ENCODE peak calls at places on chromosomes 12 and 14, in five cellular contexts. One of them, this sample, is unnamed.

GRCh38 chr14:102058146-102058545 is 28.7 kb downstream of the HSP90AA1 start:
- DNase-seq in IMR-90: no peak
- DNase-seq in SK-N-SH: no peak
- DNase-seq in adipocyte: no peak
- DNase-seq in fibroblast of lung: no peak
- DNase-seq in this sample: no peak

GRCh38 chr14:29236848-29237247 is 470.3 kb downstream of the FOXG1 start:
- DNase-seq in IMR-90: peak; percentile 92
- DNase-seq in SK-N-SH: no peak
- DNase-seq in adipocyte: peak; percentile 83
- DNase-seq in fibroblast of lung: peak; percentile 86
- DNase-seq in this sample: no peak

GRCh38 chr12:64088431-64089349 is 133.4 kb downstream of the KICS2 start:
- DNase-seq in IMR-90: peak; percentile 97
- DNase-seq in SK-N-SH: peak; percentile 37
- DNase-seq in adipocyte: peak; percentile 89
- DNase-seq in fibroblast of lung: peak; percentile 92
- DNase-seq in this sample: no peak

GRCh38 chr12:468671-469389 is 9.1 kb downstream of the B4GALNT3 start:
- DNase-seq in IMR-90: peak; percentile 26
- DNase-seq in SK-N-SH: no peak
- DNase-seq in adipocyte: peak; percentile 42
- DNase-seq in fibroblast of lung: no peak
- DNase-seq in this sample: no peak

GRCh38 chr12:49264466-49264872 is 413 bp upstream of the TUBA1C start:
- DNase-seq in IMR-90: no peak
- DNase-seq in SK-N-SH: no peak
- DNase-seq in adipocyte: peak; percentile 69
- DNase-seq in fibroblast of lung: no peak
- DNase-seq in this sample: peak; percentile 69

GRCh38 chr12:8860165-8860961 is 37.9 kb downstream of the A2ML1 start:
- DNase-seq in IMR-90: peak; percentile 54
- DNase-seq in SK-N-SH: peak; percentile 33
- DNase-seq in adipocyte: peak; percentile 65
- DNase-seq in fibroblast of lung: peak; percentile 67
- DNase-seq in this sample: peak; percentile 79

GRCh38 chr14:81219821-81220487 is 805 bp downstream of the GTF2A1 start:
- DNase-seq in IMR-90: peak; percentile 7
- DNase-seq in SK-N-SH: peak; percentile 61
- DNase-seq in adipocyte: peak; percentile 73
- DNase-seq in fibroblast of lung: no peak
- DNase-seq in this sample: peak; percentile 90

GRCh38 chr12:119727600-119728436 is 59.9 kb downstream of the PRKAB1 start:
- DNase-seq in IMR-90: no peak
- DNase-seq in SK-N-SH: no peak
- DNase-seq in adipocyte: no peak
- DNase-seq in fibroblast of lung: no peak
- DNase-seq in this sample: no peak

GRCh38 chr12:40107803-40108620 is 2.1 kb upstream of the SLC2A13 start:
- DNase-seq in IMR-90: no peak
- DNase-seq in SK-N-SH: no peak
- DNase-seq in adipocyte: no peak
- DNase-seq in fibroblast of lung: no peak
- DNase-seq in this sample: no peak

GRCh38 chr12:7788316-7788689 is 899 bp upstream of the NANOG start:
- DNase-seq in IMR-90: no peak
- DNase-seq in SK-N-SH: no peak
- DNase-seq in adipocyte: no peak
- DNase-seq in fibroblast of lung: no peak
- DNase-seq in this sample: no peak

GRCh38 chr12:119574255-119574654 is 19.3 kb upstream of the TMEM233 start:
- DNase-seq in IMR-90: no peak
- DNase-seq in SK-N-SH: no peak
- DNase-seq in adipocyte: no peak
- DNase-seq in fibroblast of lung: no peak
- DNase-seq in this sample: no peak

GRCh38 chr14:74569826-74570591 is 42.0 kb downstream of the LTBP2 start:
- DNase-seq in IMR-90: peak; percentile 21
- DNase-seq in SK-N-SH: no peak
- DNase-seq in adipocyte: peak; percentile 64
- DNase-seq in fibroblast of lung: peak; percentile 76
- DNase-seq in this sample: no peak

GRCh38 chr12:120639771-120640721 is at the start of gene CABP1:
- DNase-seq in IMR-90: no peak
- DNase-seq in SK-N-SH: peak; percentile 85
- DNase-seq in adipocyte: peak; percentile 17
- DNase-seq in fibroblast of lung: no peak
- DNase-seq in this sample: peak; percentile 83

GRCh38 chr12:10562306-10562933 is 51.0 kb downstream of the MAGOHB start:
- DNase-seq in IMR-90: peak; percentile 54
- DNase-seq in SK-N-SH: peak; percentile 20
- DNase-seq in adipocyte: peak; percentile 78
- DNase-seq in fibroblast of lung: peak; percentile 73
- DNase-seq in this sample: peak; percentile 78

GRCh38 chr14:80653951-80654350 is 287.6 kb downstream of the CEP128 start:
- DNase-seq in IMR-90: peak; percentile 16
- DNase-seq in SK-N-SH: no peak
- DNase-seq in adipocyte: no peak
- DNase-seq in fibroblast of lung: no peak
- DNase-seq in this sample: no peak

GRCh38 chr12:89862511-89863331 is 154.1 kb upstream of the ATP2B1 start:
- DNase-seq in IMR-90: no peak
- DNase-seq in SK-N-SH: no peak
- DNase-seq in adipocyte: peak; percentile 25
- DNase-seq in fibroblast of lung: peak; percentile 14
- DNase-seq in this sample: peak; percentile 84

GRCh38 chr12:123916729-123917128 is 55.9 kb downstream of the CCDC92 start:
- DNase-seq in IMR-90: peak; percentile 27
- DNase-seq in SK-N-SH: no peak
- DNase-seq in adipocyte: no peak
- DNase-seq in fibroblast of lung: no peak
- DNase-seq in this sample: no peak

GRCh38 chr14:91780452-91780851 is 48.6 kb upstream of the CATSPERB start:
- DNase-seq in IMR-90: no peak
- DNase-seq in SK-N-SH: no peak
- DNase-seq in adipocyte: no peak
- DNase-seq in fibroblast of lung: peak; percentile 8
- DNase-seq in this sample: no peak

GRCh38 chr14:97592341-97592980 is 795.3 kb downstream of the VRK1 start:
- DNase-seq in IMR-90: no peak
- DNase-seq in SK-N-SH: no peak
- DNase-seq in adipocyte: no peak
- DNase-seq in fibroblast of lung: no peak
- DNase-seq in this sample: no peak

GRCh38 chr12:118187746-118188390 is 51.9 kb downstream of the PEBP1 start:
- DNase-seq in IMR-90: no peak
- DNase-seq in SK-N-SH: peak; percentile 30
- DNase-seq in adipocyte: no peak
- DNase-seq in fibroblast of lung: peak; percentile 18
- DNase-seq in this sample: no peak

GRCh38 chr12:96250119-96250685 is 56.0 kb downstream of the ELK3 start:
- DNase-seq in IMR-90: no peak
- DNase-seq in SK-N-SH: no peak
- DNase-seq in adipocyte: no peak
- DNase-seq in fibroblast of lung: no peak
- DNase-seq in this sample: no peak
- H3K9ac ChIP-seq in IMR-90: no peak overlapping the region
- H3K9ac ChIP-seq in SK-N-SH: no peak overlapping the region
- H3K9ac ChIP-seq in adipocyte: no peak overlapping the region
- H3K9ac ChIP-seq in fibroblast of lung: no peak overlapping the region
- H3K9ac ChIP-seq in this sample: no peak overlapping the region

DNA sequence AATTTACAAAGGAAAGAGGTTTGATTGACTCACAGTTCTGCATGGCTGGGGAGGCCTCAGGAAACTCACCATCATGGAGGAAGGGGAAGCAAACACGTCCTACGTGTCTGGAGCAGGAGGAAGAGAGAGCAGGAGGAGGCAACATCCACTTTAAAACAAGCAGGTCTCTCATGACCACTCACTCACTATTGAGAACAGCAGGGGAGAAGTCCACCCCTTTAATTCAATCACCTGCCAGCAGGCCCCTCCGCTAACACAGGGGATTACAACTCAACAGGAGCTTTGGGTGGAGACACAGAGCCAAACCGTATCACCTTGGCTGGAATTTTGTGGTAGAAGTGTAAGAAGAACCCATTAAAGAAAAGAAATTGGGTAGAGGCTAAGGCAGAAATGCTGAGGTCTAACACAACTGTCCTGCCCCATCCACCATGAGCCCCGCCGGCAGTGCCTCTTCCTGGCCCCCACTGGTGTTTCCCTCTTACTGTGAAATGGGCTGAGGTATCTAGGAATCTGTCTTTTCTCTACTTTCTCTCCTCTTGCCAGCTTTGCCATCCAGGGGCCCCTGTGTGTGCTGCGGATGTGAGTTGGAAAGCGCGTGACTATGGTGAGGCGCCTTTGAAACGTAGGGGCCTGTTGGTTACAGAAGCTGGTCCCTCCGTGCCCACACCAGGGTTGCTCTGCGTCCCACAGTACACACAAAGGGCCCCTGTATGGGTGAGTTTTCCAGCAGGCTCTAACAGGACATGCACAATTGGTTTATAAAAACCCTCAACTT is 108.0 kb upstream of the TMEM132D start:
- DNase-seq in IMR-90: no peak
- DNase-seq in SK-N-SH: no peak
- DNase-seq in adipocyte: no peak
- DNase-seq in fibroblast of lung: no peak
- DNase-seq in this sample: no peak
- H3K9me3 ChIP-seq in IMR-90: peaks cover 42% of the 10 kb centered on the region
- H3K9me3 ChIP-seq in SK-N-SH: no peaks in the 10 kb centered on the region
- H3K9me3 ChIP-seq in adipocyte: no peaks in the 10 kb centered on the region
- H3K9me3 ChIP-seq in fibroblast of lung: no peaks in the 10 kb centered on the region
- H3K9me3 ChIP-seq in this sample: no peaks in the 10 kb centered on the region

GRCh38 chr12:65896743-65897142 is 72.5 kb downstream of the HMGA2 start:
- DNase-seq in IMR-90: no peak
- DNase-seq in SK-N-SH: no peak
- DNase-seq in adipocyte: peak; percentile 23
- DNase-seq in fibroblast of lung: no peak
- DNase-seq in this sample: no peak
- H3K9ac ChIP-seq in IMR-90: no peak overlapping the region
- H3K9ac ChIP-seq in SK-N-SH: peak overlapping the region; percentile 90
- H3K9ac ChIP-seq in adipocyte: peak overlapping the region; percentile 40
- H3K9ac ChIP-seq in fibroblast of lung: no peak overlapping the region
- H3K9ac ChIP-seq in this sample: no peak overlapping the region

DNA sequence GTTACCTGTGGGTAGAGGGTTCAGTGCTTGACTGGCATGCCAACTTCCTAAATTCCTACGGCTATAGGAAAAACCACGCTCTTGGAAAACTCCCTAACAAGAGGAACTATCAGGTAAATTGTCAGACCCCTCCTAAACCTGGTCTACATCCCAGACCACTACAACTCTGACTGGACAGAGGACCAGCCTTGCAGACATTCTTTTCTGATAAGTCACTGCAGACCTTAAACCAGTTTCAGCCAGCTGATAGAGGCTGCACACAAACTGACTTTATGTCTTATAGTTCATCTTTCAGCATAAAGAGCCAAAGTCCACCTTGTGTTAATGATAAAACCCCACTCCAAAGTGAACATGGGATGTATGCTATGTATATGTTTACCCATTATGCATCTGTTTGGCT is 166.5 kb downstream of the KTN1 start:
- DNase-seq in IMR-90: peak; percentile 29
- DNase-seq in SK-N-SH: no peak
- DNase-seq in adipocyte: no peak
- DNase-seq in fibroblast of lung: no peak
- DNase-seq in this sample: no peak
- H3K9me3 ChIP-seq in IMR-90: no peaks in the 10 kb centered on the region
- H3K9me3 ChIP-seq in SK-N-SH: no peaks in the 10 kb centered on the region
- H3K9me3 ChIP-seq in adipocyte: no peaks in the 10 kb centered on the region
- H3K9me3 ChIP-seq in fibroblast of lung: no peaks in the 10 kb centered on the region
- H3K9me3 ChIP-seq in this sample: no peaks in the 10 kb centered on the region

DNA sequence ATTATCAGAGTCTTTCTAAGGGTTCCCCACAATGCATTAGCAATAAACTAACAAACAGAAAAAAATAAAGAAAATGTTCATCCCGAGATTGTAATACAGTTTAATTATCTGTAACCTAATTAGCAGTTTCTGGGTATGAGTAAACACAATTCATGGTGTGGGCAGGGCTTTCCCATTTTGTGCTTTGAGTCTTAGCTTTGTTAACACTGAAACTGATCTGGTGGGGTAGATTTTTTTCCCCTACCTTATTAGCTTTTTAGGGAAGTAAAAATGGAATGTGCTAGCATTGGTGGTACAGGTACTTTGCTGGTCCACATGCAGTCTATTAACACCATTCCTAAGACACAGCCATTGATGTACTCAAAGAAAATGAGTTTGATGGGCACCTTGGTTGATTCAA is 18.4 kb upstream of the KRR1 start:
- DNase-seq in IMR-90: no peak
- DNase-seq in SK-N-SH: no peak
- DNase-seq in adipocyte: no peak
- DNase-seq in fibroblast of lung: no peak
- DNase-seq in this sample: no peak
- H3K9ac ChIP-seq in IMR-90: no peak overlapping the region
- H3K9ac ChIP-seq in SK-N-SH: no peak overlapping the region
- H3K9ac ChIP-seq in adipocyte: no peak overlapping the region
- H3K9ac ChIP-seq in fibroblast of lung: no peak overlapping the region
- H3K9ac ChIP-seq in this sample: no peak overlapping the region

DNA sequence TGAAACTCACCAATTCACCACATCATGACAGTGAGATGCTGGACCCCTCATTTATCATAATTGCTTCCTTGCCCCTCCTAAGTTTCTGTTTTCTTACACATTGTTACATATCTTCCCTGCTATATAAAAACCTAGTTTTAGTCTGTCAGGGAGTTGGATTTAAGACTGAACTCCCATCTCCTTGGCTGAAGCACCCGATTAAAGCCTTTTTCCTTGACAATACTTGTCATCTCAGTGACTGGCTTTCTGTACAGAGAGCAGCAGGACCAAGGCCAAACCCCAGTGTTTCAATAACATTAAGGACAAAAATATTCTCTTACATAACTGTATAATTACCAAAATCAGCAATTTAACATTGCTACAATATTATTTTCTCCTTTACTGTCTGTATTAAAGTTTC is 928.4 kb downstream of the TMTC2 start:
- DNase-seq in IMR-90: no peak
- DNase-seq in SK-N-SH: no peak
- DNase-seq in adipocyte: no peak
- DNase-seq in fibroblast of lung: no peak
- DNase-seq in this sample: no peak
- H3K9me3 ChIP-seq in IMR-90: no peaks in the 10 kb centered on the region
- H3K9me3 ChIP-seq in SK-N-SH: peaks cover 3% of the 10 kb centered on the region
- H3K9me3 ChIP-seq in adipocyte: peaks cover 23% of the 10 kb centered on the region
- H3K9me3 ChIP-seq in fibroblast of lung: no peaks in the 10 kb centered on the region
- H3K9me3 ChIP-seq in this sample: peaks cover 18% of the 10 kb centered on the region